ENCODE peak calls at places on chromosomes 6 and 20, in seven cellular contexts. U is stimulated activated CD8-positive, alpha-beta memory T cell treated with anti-CD3 and anti-CD28 coated beads, Interleukin-2, amount 100 ng/mL, for 1 hour; A is body of pancreas; I is HCT116; Q is pancreas; E is stimulated activated naive CD8-positive, alpha-beta T cell treated with anti-CD3 and anti-CD28 coated beads, Interleukin-15, Interleukin-2, amounts not matched to agents 100 U/mL and 50 U/mL, for 24 hours; D is GM23338. J is an unnamed sample.

GRCh38 chr20:28562510-28562898 is 2695.0 kb upstream of the DEFB115 start:
- DNase-seq in U (no peak), A (no peak), I (no peak), E (no peak), Q (no peak), D (peak; percentile 5), J (no peak)

GRCh38 chr6:4055420-4056041 is 23.4 kb downstream of the FAM217A start:
- DNase-seq in D (no peak), E (no peak), A (peak; percentile 52), U (no peak), Q (no peak), I (peak; percentile 21), J (peak; percentile 49)

GRCh38 chr20:56362833-56363413 is 4.1 kb downstream of the FAM210B start:
- DNase-seq in Q (no peak), E (no peak), U (no peak), A (no peak), D (peak; percentile 31), I (no peak), J (no peak)

GRCh38 chr6:73985891-73986290 is 289.9 kb downstream of the CD109 start:
- DNase-seq in Q (no peak), D (peak; percentile 43), I (peak; percentile 12), E (no peak), U (no peak), A (no peak), J (no peak)

GRCh38 chr6:152277826-152278247 is 359.3 kb downstream of the SYNE1 start:
- DNase-seq in E (no peak), I (no peak), U (no peak), Q (peak; percentile 93), D (peak; percentile 4), A (peak; percentile 92), J (peak; percentile 48)

GRCh38 chr6:28953039-28953872 is 29.5 kb upstream of the TRIM27 start:
- DNase-seq in Q (no peak), E (peak; percentile 68), A (peak; percentile 57), I (peak; percentile 36), U (no peak), D (peak; percentile 67), J (no peak)

GRCh38 chr6:165655191-165655590 is 7.8 kb downstream of the PDE10A start:
- DNase-seq in E (no peak), A (no peak), D (no peak), U (no peak), Q (no peak), I (no peak), J (no peak)

GRCh38 chr6:144113366-144113765 is 18.0 kb upstream of the SF3B5 start:
- DNase-seq in U (no peak), E (no peak), D (no peak), A (no peak), I (no peak), Q (no peak), J (no peak)

GRCh38 chr6:736657-737446 is 43.9 kb upstream of the EXOC2 start:
- DNase-seq in I (no peak), E (no peak), U (no peak), A (no peak), D (no peak), Q (no peak), J (no peak)

GRCh38 chr6:166529571-166529970 is 56.9 kb downstream of the RAMACL start:
- DNase-seq in A (no peak), I (no peak), D (no peak), Q (no peak), E (no peak), U (no peak), J (no peak)

GRCh38 chr6:24752917-24753486 is 21.7 kb upstream of the GMNN start:
- DNase-seq in Q (no peak), E (no peak), A (no peak), U (no peak), D (no peak), I (no peak), J (no peak)

GRCh38 chr20:15902493-15902892 is 670.8 kb downstream of the KIF16B start:
- DNase-seq in Q (no peak), D (peak; percentile 68), U (no peak), A (no peak), I (no peak), E (peak; percentile 9), J (no peak)

GRCh38 chr20:14538433-14538832 is 201.0 kb upstream of the FLRT3 start:
- DNase-seq in D (no peak), Q (no peak), A (no peak), U (no peak), E (no peak), I (no peak), J (no peak)

GRCh38 chr6:81788748-81789147 is 36.3 kb upstream of the TENT5A start:
- DNase-seq in I (no peak), E (no peak), Q (no peak), A (no peak), U (no peak), D (no peak), J (no peak)

GRCh38 chr20:51360451-51361230 is 181.9 kb downstream of the NFATC2 start:
- DNase-seq in Q (no peak), I (peak; percentile 62), U (no peak), D (no peak), A (no peak), E (no peak), J (no peak)

GRCh38 chr6:2191390-2191740 is 54.0 kb downstream of the GMDS start:
- DNase-seq in D (no peak), E (no peak), Q (no peak), A (no peak), I (no peak), U (no peak), J (no peak)

GRCh38 chr6:31899882-31900722 is 1.8 kb downstream of the ZBTB12 start:
- DNase-seq in U (no peak), I (no peak), D (no peak), Q (no peak), E (peak; percentile 25), A (no peak), J (no peak)

GRCh38 chr6:75107913-75108312 is 97.9 kb downstream of the COL12A1 start:
- DNase-seq in U (no peak), D (no peak), A (no peak), I (no peak), Q (no peak), E (no peak), J (no peak)

GRCh38 chr6:170022827-170023619 is 267.9 kb downstream of the DLL1 start:
- DNase-seq in I (no peak), E (no peak), A (no peak), D (peak; percentile 62), Q (no peak), U (no peak), J (no peak)

GRCh38 chr20:53828673-53829085 is 235.0 kb upstream of the ZNF217 start:
- DNase-seq in I (peak; percentile 29), U (no peak), Q (peak; percentile 28), E (no peak), A (no peak), D (peak; percentile 51), J (peak; percentile 30)

GRCh38 chr6:71138416-71138815 is 150.2 kb upstream of the OGFRL1 start:
- DNase-seq in Q (no peak), A (no peak), E (no peak), U (no peak), D (no peak), I (no peak), J (no peak)

GRCh38 chr20:24102290-24102689 is 113.7 kb upstream of the GGTLC1 start:
- DNase-seq in E (peak; percentile 32), D (peak; percentile 73), U (no peak), Q (no peak), I (no peak), A (no peak), J (no peak)

GRCh38 chr6:151916680-151917164 is 109.2 kb downstream of the ESR1 start:
- DNase-seq in Q (no peak), E (no peak), I (no peak), D (no peak), U (no peak), A (no peak), J (peak; percentile 11)

GRCh38 chr6:170146640-170147039 is 144.2 kb downstream of the DLL1 start:
- DNase-seq in D (no peak), E (no peak), I (no peak), A (no peak), U (no peak), Q (no peak), J (no peak)

GRCh38 chr6:41696788-41697187 is 38.6 kb downstream of the TFEB start:
- DNase-seq in U (no peak), A (no peak), I (no peak), E (no peak), D (no peak), Q (no peak), J (no peak)

GRCh38 chr6:70280462-70280861 is 22.4 kb downstream of the COL9A1 start:
- DNase-seq in A (peak; percentile 72), E (no peak), U (no peak), D (peak; percentile 19), Q (peak; percentile 54), I (no peak), J (no peak)

J was measured in gastrocnemius medialis.